ENCODE peak calls at places on chromosomes 1 and 21, in ten cellular contexts. D is brain microvascular endothelial cell; Y is HAP-1; M is CD4-positive, alpha-beta memory T cell; W is IMR-90; F is tibial artery; U is heart right ventricle; A is CD8-positive, alpha-beta memory T cell; I is thoracic aorta; P is fibroblast of lung. E is an unnamed sample.

GRCh38 chr1:209805875-209806760 is at the start of gene IRF6:
- DNase-seq in D (peak; percentile 52), Y (no peak), M (peak; percentile 71), W (peak; percentile 51), F (peak; percentile 82), U (peak; percentile 51), A (peak; percentile 71), I (peak; percentile 19), P (peak; percentile 77), E (peak; percentile 74)

GRCh38 chr1:239943761-239944160 is 147.9 kb upstream of the FMN2 start:
- DNase-seq in D (no peak), Y (no peak), M (no peak), W (no peak), F (no peak), U (no peak), A (no peak), I (no peak), P (no peak), E (no peak)

GRCh38 chr21:15289896-15290841 is 225.4 kb upstream of the NRIP1 start:
- DNase-seq in D (no peak), Y (peak; percentile 37), M (no peak), W (no peak), F (no peak), U (peak; percentile 31), A (no peak), I (no peak), P (no peak), E (peak; percentile 46)

GRCh38 chr1:41641941-41642527 is 157.6 kb upstream of the EDN2 start:
- DNase-seq in D (no peak), Y (no peak), M (no peak), W (no peak), F (no peak), U (no peak), A (no peak), I (no peak), P (no peak), E (no peak)

GRCh38 chr21:37658994-37659458 is 257.2 kb downstream of the KCNJ6 start:
- DNase-seq in D (peak; percentile 69), Y (no peak), M (no peak), W (peak; percentile 72), F (peak; percentile 29), U (no peak), A (no peak), I (peak; percentile 30), P (peak; percentile 79), E (peak; percentile 38)

GRCh38 chr1:187491082-187491720 is 662.5 kb downstream of the PLA2G4A start:
- DNase-seq in D (no peak), Y (no peak), M (no peak), W (peak; percentile 98), F (no peak), U (no peak), A (no peak), I (no peak), P (peak; percentile 85), E (no peak)

GRCh38 chr1:107138166-107138565 is 2.7 kb upstream of the NTNG1 start:
- DNase-seq in D (no peak), Y (no peak), M (no peak), W (no peak), F (no peak), U (no peak), A (no peak), I (no peak), P (peak; percentile 31), E (no peak)

GRCh38 chr1:236173174-236173767 is 30.9 kb downstream of the GPR137B start:
- DNase-seq in D (no peak), Y (no peak), M (no peak), W (no peak), F (no peak), U (no peak), A (no peak), I (no peak), P (no peak), E (no peak)

GRCh38 chr1:24443241-24443656 is 27.6 kb downstream of the NIPAL3 start:
- DNase-seq in D (no peak), Y (peak; percentile 45), M (no peak), W (no peak), F (no peak), U (no peak), A (no peak), I (no peak), P (peak; percentile 43), E (no peak)

GRCh38 chr1:27994060-27994459 is 34.3 kb downstream of the XKR8 start:
- DNase-seq in D (no peak), Y (no peak), M (no peak), W (no peak), F (no peak), U (no peak), A (no peak), I (no peak), P (no peak), E (no peak)

GRCh38 chr1:236767276-236767675 is 27.8 kb upstream of the MTR start:
- DNase-seq in D (no peak), Y (no peak), M (no peak), W (no peak), F (no peak), U (no peak), A (no peak), I (no peak), P (no peak), E (no peak)

GRCh38 chr1:89525169-89525855 is 683 bp downstream of the LRRC8B start:
- DNase-seq in D (no peak), Y (peak; percentile 67), M (peak; percentile 54), W (no peak), F (peak; percentile 26), U (peak; percentile 30), A (peak; percentile 25), I (no peak), P (peak; percentile 11), E (no peak)

GRCh38 chr1:110436635-110437034 is 14.3 kb upstream of the PROK1 start:
- DNase-seq in D (no peak), Y (peak; percentile 31), M (no peak), W (peak; percentile 17), F (no peak), U (no peak), A (no peak), I (no peak), P (peak; percentile 14), E (no peak)

GRCh38 chr1:32172621-32173245 is 6.7 kb upstream of the TXLNA start:
- DNase-seq in D (no peak), Y (no peak), M (no peak), W (peak; percentile 35), F (no peak), U (no peak), A (no peak), I (no peak), P (peak; percentile 18), E (no peak)

GRCh38 chr1:215595231-215595630 is 28.1 kb downstream of the KCTD3 start:
- DNase-seq in D (no peak), Y (no peak), M (no peak), W (peak; percentile 9), F (no peak), U (no peak), A (no peak), I (no peak), P (no peak), E (no peak)

GRCh38 chr1:30737357-30738039 is 14.1 kb upstream of the MATN1 start:
- DNase-seq in D (no peak), Y (no peak), M (no peak), W (no peak), F (no peak), U (no peak), A (no peak), I (no peak), P (no peak), E (no peak)
- H3K36me3 ChIP-seq in D (no peaks in the 10 kb centered on the region), Y (no peaks in the 10 kb centered on the region), M (peaks cover 97% of the 10 kb centered on the region), W (no peaks in the 10 kb centered on the region), F (no peaks in the 10 kb centered on the region), U (no peaks in the 10 kb centered on the region), A (peaks cover 96% of the 10 kb centered on the region), I (peaks cover 2% of the 10 kb centered on the region), P (no peaks in the 10 kb centered on the region), E (no peaks in the 10 kb centered on the region)

GRCh38 chr1:155925506-155925905 is 8.7 kb downstream of the KHDC4 start:
- DNase-seq in D (no peak), Y (no peak), M (no peak), W (no peak), F (no peak), U (no peak), A (no peak), I (no peak), P (no peak), E (no peak)

GRCh38 chr1:155932487-155932886 is 1.7 kb downstream of the KHDC4 start:
- DNase-seq in D (no peak), Y (no peak), M (no peak), W (no peak), F (no peak), U (no peak), A (no peak), I (no peak), P (no peak), E (no peak)

GRCh38 chr1:155932085-155932484 is 2.1 kb downstream of the KHDC4 start:
- DNase-seq in D (no peak), Y (no peak), M (no peak), W (no peak), F (no peak), U (no peak), A (no peak), I (no peak), P (no peak), E (no peak)

GRCh38 chr1:155931332-155932038 is 2.7 kb downstream of the KHDC4 start:
- DNase-seq in D (no peak), Y (no peak), M (no peak), W (no peak), F (no peak), U (no peak), A (no peak), I (no peak), P (peak; percentile 55), E (no peak)

GRCh38 chr1:155929057-155929456 is 5.2 kb downstream of the KHDC4 start:
- DNase-seq in D (peak; percentile 48), Y (no peak), M (no peak), W (no peak), F (no peak), U (no peak), A (no peak), I (no peak), P (peak; percentile 50), E (no peak)
- H3K36me3 ChIP-seq in D (peaks cover 74% of the 10 kb centered on the region), Y (peaks cover 97% of the 10 kb centered on the region), M (peaks cover 79% of the 10 kb centered on the region), W (peaks cover 69% of the 10 kb centered on the region), F (peaks cover 83% of the 10 kb centered on the region), U (peaks cover 97% of the 10 kb centered on the region), A (peaks cover 66% of the 10 kb centered on the region), I (peaks cover 70% of the 10 kb centered on the region), P (peaks cover 19% of the 10 kb centered on the region), E (peaks cover 16% of the 10 kb centered on the region)

GRCh38 chr1:64841330-64842065 is 96.6 kb downstream of the RAVER2 start:
- DNase-seq in D (no peak), Y (no peak), M (no peak), W (no peak), F (no peak), U (no peak), A (no peak), I (no peak), P (no peak), E (no peak)
- H3K36me3 ChIP-seq in D (peaks cover 79% of the 10 kb centered on the region), Y (peaks cover 7% of the 10 kb centered on the region), M (peaks cover 89% of the 10 kb centered on the region), W (peaks cover 71% of the 10 kb centered on the region), F (peaks cover 93% of the 10 kb centered on the region), U (peaks cover 96% of the 10 kb centered on the region), A (peaks cover 86% of the 10 kb centered on the region), I (peaks cover 50% of the 10 kb centered on the region), P (peaks cover 31% of the 10 kb centered on the region), E (peaks cover 10% of the 10 kb centered on the region)

GRCh38 chr1:10171995-10172669 is 38.2 kb upstream of the KIF1B start:
- DNase-seq in D (no peak), Y (no peak), M (no peak), W (no peak), F (no peak), U (no peak), A (no peak), I (no peak), P (no peak), E (no peak)
- H3K36me3 ChIP-seq in D (peaks cover 33% of the 10 kb centered on the region), Y (peaks cover 36% of the 10 kb centered on the region), M (peaks cover 18% of the 10 kb centered on the region), W (peaks cover 36% of the 10 kb centered on the region), F (peaks cover 90% of the 10 kb centered on the region), U (peaks cover 91% of the 10 kb centered on the region), A (peaks cover 20% of the 10 kb centered on the region), I (peaks cover 39% of the 10 kb centered on the region), P (peaks cover 9% of the 10 kb centered on the region), E (peaks cover 71% of the 10 kb centered on the region)

E was measured in psoas muscle.